ENCODE peak calls at places on chromosomes 16 and 17, in four cellular contexts. One of them, this sample, is unnamed.

GRCh38 chr16:48064971-48065370 is 90.8 kb downstream of the ABCC12 start:
- DNase-seq in PC-3: peak; percentile 46
- DNase-seq in epithelial cell of proximal tubule: no peak
- DNase-seq in Ammon's horn: no peak
- DNase-seq in this sample: no peak

GRCh38 chr16:78292726-78293380 is 193.4 kb downstream of the WWOX start:
- DNase-seq in Ammon's horn: no peak
- DNase-seq in PC-3: no peak
- DNase-seq in epithelial cell of proximal tubule: peak; percentile 89
- DNase-seq in this sample: no peak

GRCh38 chr17:58370716-58371115 is 18.7 kb upstream of the SUPT4H1 start:
- DNase-seq in Ammon's horn: no peak
- DNase-seq in PC-3: no peak
- DNase-seq in epithelial cell of proximal tubule: no peak
- DNase-seq in this sample: no peak

GRCh38 chr17:50211249-50212120 is 10.1 kb upstream of the COL1A1 start:
- DNase-seq in epithelial cell of proximal tubule: no peak
- DNase-seq in PC-3: no peak
- DNase-seq in Ammon's horn: no peak
- DNase-seq in this sample: no peak

GRCh38 chr17:65750678-65751077 is 189.2 kb upstream of the AXIN2 start:
- DNase-seq in PC-3: peak; percentile 99
- DNase-seq in Ammon's horn: peak; percentile 35
- DNase-seq in epithelial cell of proximal tubule: peak; percentile 88
- DNase-seq in this sample: peak; percentile 88

GRCh38 chr17:60095381-60095780 is 16.7 kb upstream of the HEATR6 start:
- DNase-seq in epithelial cell of proximal tubule: no peak
- DNase-seq in PC-3: no peak
- DNase-seq in Ammon's horn: no peak
- DNase-seq in this sample: no peak

GRCh38 chr17:49365667-49366066 is 3.6 kb upstream of the ZNF652 start:
- DNase-seq in epithelial cell of proximal tubule: no peak
- DNase-seq in Ammon's horn: peak; percentile 88
- DNase-seq in PC-3: peak; percentile 57
- DNase-seq in this sample: no peak

GRCh38 chr16:85626191-85626951 is 13.2 kb downstream of the GSE1 start:
- DNase-seq in PC-3: no peak
- DNase-seq in epithelial cell of proximal tubule: no peak
- DNase-seq in Ammon's horn: no peak
- DNase-seq in this sample: no peak

GRCh38 chr16:89701425-89702406 is at the start of gene SPATA2L:
- DNase-seq in PC-3: peak; percentile 91
- DNase-seq in Ammon's horn: peak; percentile 88
- DNase-seq in epithelial cell of proximal tubule: no peak
- DNase-seq in this sample: peak; percentile 72

GRCh38 chr16:71927787-71928186 is 32.5 kb downstream of the IST1 start:
- DNase-seq in epithelial cell of proximal tubule: no peak
- DNase-seq in PC-3: no peak
- DNase-seq in Ammon's horn: no peak
- DNase-seq in this sample: no peak

GRCh38 chr17:66543526-66543925 is 241.1 kb downstream of the PRKCA start:
- DNase-seq in Ammon's horn: no peak
- DNase-seq in epithelial cell of proximal tubule: no peak
- DNase-seq in PC-3: no peak
- DNase-seq in this sample: no peak

GRCh38 chr16:588639-588888 is 1.3 kb upstream of the RAB40C start:
- DNase-seq in PC-3: peak; percentile 25
- DNase-seq in epithelial cell of proximal tubule: no peak
- DNase-seq in Ammon's horn: no peak
- DNase-seq in this sample: no peak

GRCh38 chr17:76735006-76735405 is 2.1 kb downstream of the SRSF2 start:
- DNase-seq in epithelial cell of proximal tubule: no peak
- DNase-seq in Ammon's horn: no peak
- DNase-seq in PC-3: peak; percentile 44
- DNase-seq in this sample: no peak

GRCh38 chr17:52106638-52107261 is 51.8 kb downstream of the CA10 start:
- DNase-seq in Ammon's horn: peak; percentile 65
- DNase-seq in PC-3: peak; percentile 77
- DNase-seq in epithelial cell of proximal tubule: no peak
- DNase-seq in this sample: no peak

GRCh38 chr16:49575352-49576172 is 202.0 kb downstream of the C16orf78 start:
- DNase-seq in PC-3: no peak
- DNase-seq in Ammon's horn: peak; percentile 81
- DNase-seq in epithelial cell of proximal tubule: no peak
- DNase-seq in this sample: no peak

GRCh38 chr17:42682400-42683384 is at the start of gene CNTNAP1:
- DNase-seq in Ammon's horn: peak; percentile 57
- DNase-seq in PC-3: peak; percentile 47
- DNase-seq in epithelial cell of proximal tubule: no peak
- DNase-seq in this sample: no peak

GRCh38 chr17:77400445-77400870 is 259.7 kb downstream of the SEC14L1 start:
- DNase-seq in Ammon's horn: no peak
- DNase-seq in epithelial cell of proximal tubule: no peak
- DNase-seq in PC-3: no peak
- DNase-seq in this sample: no peak

GRCh38 chr17:80774643-80775281 is 216.9 kb upstream of the CHMP6 start:
- DNase-seq in PC-3: no peak
- DNase-seq in epithelial cell of proximal tubule: no peak
- DNase-seq in Ammon's horn: no peak
- DNase-seq in this sample: no peak

GRCh38 chr17:57931488-57932137 is 23.6 kb downstream of the CUEDC1 start:
- DNase-seq in Ammon's horn: no peak
- DNase-seq in epithelial cell of proximal tubule: no peak
- DNase-seq in PC-3: no peak
- DNase-seq in this sample: no peak

GRCh38 chr17:75693500-75694481 is 26.7 kb downstream of the SAP30BP start:
- DNase-seq in PC-3: peak; percentile 99
- DNase-seq in Ammon's horn: peak; percentile 98
- DNase-seq in epithelial cell of proximal tubule: no peak
- DNase-seq in this sample: no peak

GRCh38 chr16:46717692-46718091 is 28.2 kb downstream of the ORC6 start:
- DNase-seq in epithelial cell of proximal tubule: no peak
- DNase-seq in PC-3: no peak
- DNase-seq in Ammon's horn: no peak
- DNase-seq in this sample: no peak

GRCh38 chr17:37239690-37240344 is 136.0 kb upstream of the C17orf78 start:
- DNase-seq in PC-3: peak; percentile 38
- DNase-seq in Ammon's horn: peak; percentile 18
- DNase-seq in epithelial cell of proximal tubule: peak; percentile 22
- DNase-seq in this sample: no peak

GRCh38 chr17:62801553-62801952 is 6.6 kb downstream of the MARCHF10 start:
- DNase-seq in Ammon's horn: no peak
- DNase-seq in epithelial cell of proximal tubule: no peak
- DNase-seq in PC-3: no peak
- DNase-seq in this sample: no peak

GRCh38 chr17:50946223-50946890 is 80.2 kb upstream of the TOB1 start:
- DNase-seq in PC-3: no peak
- DNase-seq in Ammon's horn: no peak
- DNase-seq in epithelial cell of proximal tubule: no peak
- DNase-seq in this sample: no peak

GRCh38 chr17:50365649-50366393 is 7.2 kb downstream of the MRPL27 start:
- DNase-seq in epithelial cell of proximal tubule: no peak
- DNase-seq in Ammon's horn: no peak
- DNase-seq in PC-3: no peak
- DNase-seq in this sample: no peak

GRCh38 chr17:63116967-63117366 is 150.9 kb downstream of the TANC2 start:
- DNase-seq in epithelial cell of proximal tubule: peak; percentile 7
- DNase-seq in Ammon's horn: peak; percentile 75
- DNase-seq in PC-3: no peak
- DNase-seq in this sample: peak; percentile 75

GRCh38 chr17:27295945-27296344 is 2.0 kb downstream of the WSB1 start:
- DNase-seq in epithelial cell of proximal tubule: no peak
- DNase-seq in PC-3: peak; percentile 9
- DNase-seq in Ammon's horn: no peak
- DNase-seq in this sample: no peak

GRCh38 chr17:77089118-77089477 is 51.7 kb upstream of the SEC14L1 start:
- DNase-seq in epithelial cell of proximal tubule: no peak
- DNase-seq in Ammon's horn: no peak
- DNase-seq in PC-3: peak; percentile 32
- DNase-seq in this sample: no peak

GRCh38 chr17:9644910-9645751 is at the start of gene USP43:
- DNase-seq in PC-3: peak; percentile 73
- DNase-seq in epithelial cell of proximal tubule: peak; percentile 12
- DNase-seq in Ammon's horn: no peak
- DNase-seq in this sample: no peak

GRCh38 chr16:46762583-46762982 is 14.4 kb upstream of the MYLK3 start:
- DNase-seq in PC-3: peak; percentile 44
- DNase-seq in Ammon's horn: no peak
- DNase-seq in epithelial cell of proximal tubule: no peak
- DNase-seq in this sample: no peak

GRCh38 chr16:28893291-28893690 is 15.0 kb downstream of the ATP2A1 start:
- DNase-seq in Ammon's horn: no peak
- DNase-seq in epithelial cell of proximal tubule: no peak
- DNase-seq in PC-3: no peak
- DNase-seq in this sample: no peak

This sample was measured in kidney epithelial cell.